ENCODE peak calls at places on chromosome 10, in four cellular contexts. R is HepG2, N is K562, G is WTC11. D is an unnamed sample.

GRCh38 chr10:116753759-116754158 is 11.4 kb upstream of the HSPA12A start:
- DNase-seq in R (no peak), N (no peak), G (no peak), D (no peak)

GRCh38 chr10:77872947-77873557 is 53.5 kb downstream of the DLG5 start:
- DNase-seq in N (no peak), R (no peak), G (no peak), D (no peak)

GRCh38 chr10:24706479-24707118 is 17.1 kb downstream of the ARHGAP21 start:
- DNase-seq in G (no peak), N (no peak), R (peak; percentile 63), D (peak; percentile 86)

GRCh38 chr10:125694874-125695273 is 11.9 kb upstream of the TEX36 start:
- DNase-seq in N (no peak), R (no peak), G (no peak), D (peak; percentile 71)

GRCh38 chr10:20885678-20886077 is 11.4 kb downstream of the NEBL start:
- DNase-seq in N (no peak), R (no peak), G (no peak), D (no peak)

GRCh38 chr10:3874988-3875841 is 90.2 kb upstream of the KLF6 start:
- DNase-seq in G (no peak), R (no peak), N (no peak), D (no peak)

GRCh38 chr10:49617281-49618020 is 3.6 kb downstream of the CHAT start:
- DNase-seq in R (no peak), N (no peak), G (peak; percentile 7), D (no peak)

GRCh38 chr10:24519950-24520349 is 203.7 kb downstream of the ARHGAP21 start:
- DNase-seq in N (no peak), G (peak; percentile 41), R (no peak), D (no peak)

GRCh38 chr10:13614530-13615332 is 28.0 kb downstream of the PRPF18 start:
- DNase-seq in G (peak; percentile 31), R (no peak), N (no peak), D (peak; percentile 20)

GRCh38 chr10:3270597-3270996 is 98.0 kb upstream of the PITRM1 start:
- DNase-seq in N (no peak), G (no peak), R (no peak), D (no peak)

GRCh38 chr10:49163741-49164140 is 24.4 kb downstream of the TMEM273 start:
- DNase-seq in N (no peak), G (no peak), R (no peak), D (no peak)

GRCh38 chr10:14524692-14525091 is 194.0 kb upstream of the FRMD4A start:
- DNase-seq in G (no peak), R (no peak), N (no peak), D (no peak)

GRCh38 chr10:119859422-119860258 is 13.0 kb downstream of the MCMBP start:
- DNase-seq in G (no peak), N (no peak), R (peak; percentile 44), D (peak; percentile 47)

GRCh38 chr10:48564466-48565150 is 40.3 kb downstream of the ARHGAP22 start:
- DNase-seq in R (no peak), N (no peak), G (no peak), D (no peak)

GRCh38 chr10:53209941-53210611 is 437.5 kb upstream of the MBL2 start:
- DNase-seq in R (peak; percentile 14), N (no peak), G (no peak), D (no peak)

GRCh38 chr10:128324058-128324457 is 197.8 kb upstream of the MKI67 start:
- DNase-seq in G (peak; percentile 75), N (peak; percentile 24), R (peak; percentile 18), D (peak; percentile 14)

GRCh38 chr10:127813290-127813689 is 76.3 kb downstream of the FOXI2 start:
- DNase-seq in R (no peak), G (no peak), N (no peak), D (no peak)

GRCh38 chr10:114544045-114544659 is 113.9 kb downstream of the ABLIM1 start:
- DNase-seq in R (no peak), G (no peak), N (no peak), D (no peak)

GRCh38 chr10:129096340-129096984 is 370.6 kb upstream of the MGMT start:
- DNase-seq in N (no peak), G (no peak), R (no peak), D (no peak)

GRCh38 chr10:112502536-112502935 is 55.5 kb downstream of the VTI1A start:
- DNase-seq in N (no peak), R (no peak), G (no peak), D (no peak)

GRCh38 chr10:124878457-124878739 is 63.5 kb upstream of the ZRANB1 start:
- DNase-seq in N (no peak), G (no peak), R (no peak), D (no peak)

GRCh38 chr10:98349508-98349922 is 65.5 kb downstream of the PYROXD2 start:
- DNase-seq in N (no peak), G (no peak), R (no peak), D (no peak)

GRCh38 chr10:55668326-55668922 is 692.6 kb downstream of the ZWINT start:
- DNase-seq in G (peak; percentile 21), N (no peak), R (peak; percentile 18), D (no peak)

GRCh38 chr10:127919418-127920191 is 12.7 kb downstream of the PTPRE start:
- DNase-seq in N (no peak), R (no peak), G (peak; percentile 26), D (no peak)

GRCh38 chr10:43121444-43121843 is 16.8 kb upstream of the CSGALNACT2 start:
- DNase-seq in R (no peak), N (no peak), G (no peak), D (no peak)

GRCh38 chr10:95217476-95217875 is 23.4 kb downstream of the ACSM6 start:
- DNase-seq in R (no peak), N (no peak), G (no peak), D (no peak)

GRCh38 chr10:116723428-116724281 is 18.7 kb downstream of the HSPA12A start:
- DNase-seq in R (no peak), G (no peak), N (no peak), D (no peak)

GRCh38 chr10:26773633-26774032 is 76.1 kb downstream of the PDSS1 start:
- DNase-seq in G (no peak), N (no peak), R (no peak), D (no peak)
- TF ChIP-seq NR3C1 in G (no peak), N (no peak), R (no peak), D (no peak)

GRCh38 chr10:92756233-92757065 is 66.7 kb downstream of the HHEX start:
- DNase-seq in N (peak; percentile 75), R (peak; percentile 92), G (no peak), D (peak; percentile 25)
- TF ChIP-seq NR3C1 in N (no peak), R (no peak), G (no peak), D (no peak)

GRCh38 chr10:70477661-70478162 is 855 bp upstream of the PALD1 start:
- DNase-seq in G (no peak), N (peak; percentile 71), R (peak; percentile 13), D (peak; percentile 50)
- TF ChIP-seq NR3C1 in G (no peak), N (no peak), R (no peak), D (no peak)

DNA sequence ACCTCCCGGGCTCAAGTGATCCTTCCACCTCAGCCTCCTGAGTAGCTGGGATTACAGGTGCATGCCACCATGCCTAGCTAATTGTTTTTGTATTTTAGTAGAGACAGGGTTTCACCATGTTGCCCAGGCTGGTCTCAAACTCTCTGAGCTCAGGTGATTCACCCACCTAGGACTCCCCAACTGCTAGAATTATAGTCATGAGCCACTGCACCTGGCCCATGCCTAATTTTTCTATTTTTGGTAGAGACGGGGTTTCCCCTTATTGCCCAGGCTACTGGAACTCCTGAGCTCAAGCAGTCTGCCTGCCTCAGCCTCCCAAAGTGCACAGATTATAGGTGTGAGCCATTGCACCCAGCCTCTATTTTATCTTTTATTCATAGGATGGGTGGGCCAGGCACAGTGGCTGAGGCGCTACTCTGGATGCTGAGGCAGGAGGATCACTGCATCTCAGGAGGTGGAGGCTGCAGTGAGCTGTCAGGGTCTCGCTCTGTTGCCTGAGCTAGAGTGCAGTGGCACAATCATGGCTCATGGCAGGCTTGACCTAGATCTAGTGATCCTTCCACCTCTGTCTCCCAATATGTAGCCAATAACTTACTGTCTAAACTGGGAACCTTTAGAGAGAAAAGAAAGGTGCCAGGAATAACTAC is 31.3 kb upstream of the STOX1 start:
- DNase-seq in N (no peak), R (no peak), G (no peak), D (no peak)
- TF ChIP-seq NR3C1 in N (no peak), R (no peak), G (no peak), D (no peak)

DNA sequence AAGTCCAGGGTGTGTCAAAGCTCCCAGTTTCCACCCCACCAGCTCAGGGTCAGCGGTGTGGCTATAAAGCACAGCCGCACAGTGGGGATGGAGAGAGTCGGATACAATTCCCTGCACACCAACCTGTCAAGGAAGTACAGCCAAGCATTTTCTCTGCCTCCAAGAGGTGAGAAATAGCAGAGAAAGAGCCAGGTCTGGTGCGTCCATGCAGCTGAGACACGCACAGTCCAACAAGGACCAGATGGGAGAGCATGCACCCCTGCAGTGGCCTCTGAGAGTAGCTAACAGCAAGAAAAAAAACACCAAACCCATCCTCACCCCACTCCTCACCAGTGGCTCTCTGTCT is 61.2 kb upstream of the WAC start:
- DNase-seq in G (no peak), R (no peak), N (no peak), D (no peak)
- TF ChIP-seq NR3C1 in G (no peak), R (no peak), N (no peak), D (no peak)

GRCh38 chr10:61973923-61974322 is 72.4 kb downstream of the ARID5B start:
- DNase-seq in G (no peak), R (no peak), N (no peak), D (no peak)
- TF ChIP-seq NR3C1 in G (no peak), R (no peak), N (no peak), D (no peak)

DNA sequence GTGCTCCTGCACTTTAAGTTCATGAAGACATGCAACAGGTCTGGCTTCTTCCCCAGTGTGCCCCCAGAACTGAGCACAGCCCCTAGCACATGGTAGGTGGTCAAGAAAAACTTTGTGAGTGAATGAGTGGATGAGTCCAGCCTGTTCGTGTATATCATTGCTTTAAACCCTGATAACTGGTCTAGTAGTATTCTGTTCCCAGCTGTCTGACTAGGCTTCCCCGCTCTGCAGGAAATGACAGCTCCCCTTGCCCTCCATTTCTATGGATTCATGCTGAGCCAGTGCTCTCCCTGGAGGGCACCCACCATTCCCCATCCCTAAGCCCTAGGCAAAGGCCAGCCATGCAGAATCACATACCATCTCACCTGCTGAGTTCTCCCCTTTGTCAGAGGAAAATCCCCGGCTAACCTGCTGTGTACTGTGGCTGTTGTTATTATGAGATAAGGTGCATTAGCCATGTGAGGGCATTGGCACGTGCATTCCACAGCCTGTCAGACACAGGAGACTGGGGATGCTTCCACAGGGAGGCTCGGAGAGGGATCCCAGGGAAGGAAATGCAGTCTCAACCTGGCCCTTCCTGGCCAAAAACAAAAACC is 698.9 kb downstream of the GRID1 start:
- DNase-seq in N (no peak), R (no peak), G (peak; percentile 11), D (no peak)
- TF ChIP-seq NR3C1 in N (no peak), R (no peak), G (no peak), D (no peak)